ENCODE peak calls at places on chromosomes 1 and 21, in seven cellular contexts. One of them, this sample, is unnamed.

GRCh38 chr1:207336559-207337467 is 15.3 kb downstream of the CD55 start:
- DNase-seq in neuronal stem cell: no peak
- DNase-seq in IMR-90: peak; percentile 90
- DNase-seq in H1: no peak
- DNase-seq in mesendoderm: no peak
- DNase-seq in H9: no peak
- DNase-seq in mesenchymal stem cell: peak; percentile 92
- DNase-seq in this sample: peak; percentile 73

GRCh38 chr1:110337704-110338199 is 1.4 kb upstream of the RBM15 start:
- DNase-seq in H9: peak; percentile 56
- DNase-seq in H1: no peak
- DNase-seq in IMR-90: no peak
- DNase-seq in mesenchymal stem cell: no peak
- DNase-seq in neuronal stem cell: peak; percentile 38
- DNase-seq in mesendoderm: peak; percentile 77
- DNase-seq in this sample: no peak

GRCh38 chr1:6262570-6263420 is 1.9 kb upstream of the GPR153 start:
- DNase-seq in mesendoderm: no peak
- DNase-seq in IMR-90: no peak
- DNase-seq in H1: no peak
- DNase-seq in neuronal stem cell: no peak
- DNase-seq in mesenchymal stem cell: peak; percentile 32
- DNase-seq in H9: no peak
- DNase-seq in this sample: no peak

GRCh38 chr1:115771847-115772457 is 3.4 kb upstream of the CASQ2 start:
- DNase-seq in neuronal stem cell: peak; percentile 76
- DNase-seq in IMR-90: peak; percentile 80
- DNase-seq in H9: peak; percentile 88
- DNase-seq in H1: peak; percentile 53
- DNase-seq in mesenchymal stem cell: peak; percentile 88
- DNase-seq in mesendoderm: peak; percentile 97
- DNase-seq in this sample: peak; percentile 95

GRCh38 chr1:72285074-72285425 is 2.7 kb upstream of the NEGR1 start:
- DNase-seq in mesendoderm: no peak
- DNase-seq in H1: no peak
- DNase-seq in H9: no peak
- DNase-seq in mesenchymal stem cell: no peak
- DNase-seq in neuronal stem cell: no peak
- DNase-seq in IMR-90: no peak
- DNase-seq in this sample: peak; percentile 81

GRCh38 chr1:225763815-225764548 is 13.6 kb upstream of the SRP9 start:
- DNase-seq in H1: no peak
- DNase-seq in mesendoderm: no peak
- DNase-seq in neuronal stem cell: no peak
- DNase-seq in IMR-90: peak; percentile 54
- DNase-seq in H9: no peak
- DNase-seq in mesenchymal stem cell: no peak
- DNase-seq in this sample: no peak

GRCh38 chr1:69710484-69710883 is 142.8 kb downstream of the LRRC7 start:
- DNase-seq in neuronal stem cell: no peak
- DNase-seq in H9: no peak
- DNase-seq in mesenchymal stem cell: no peak
- DNase-seq in IMR-90: no peak
- DNase-seq in H1: no peak
- DNase-seq in mesendoderm: no peak
- DNase-seq in this sample: no peak

GRCh38 chr1:113812661-113813135 is 422 bp upstream of the RSBN1 start:
- DNase-seq in H9: no peak
- DNase-seq in IMR-90: no peak
- DNase-seq in mesenchymal stem cell: no peak
- DNase-seq in mesendoderm: peak; percentile 63
- DNase-seq in neuronal stem cell: no peak
- DNase-seq in H1: no peak
- DNase-seq in this sample: no peak

GRCh38 chr1:115505157-115505571 is 136.6 kb upstream of the VANGL1 start:
- DNase-seq in H9: no peak
- DNase-seq in mesenchymal stem cell: no peak
- DNase-seq in neuronal stem cell: no peak
- DNase-seq in mesendoderm: no peak
- DNase-seq in H1: no peak
- DNase-seq in IMR-90: peak; percentile 21
- DNase-seq in this sample: no peak

GRCh38 chr1:9455487-9456237 is 83.6 kb upstream of the SLC25A33 start:
- DNase-seq in H9: peak; percentile 92
- DNase-seq in neuronal stem cell: peak; percentile 67
- DNase-seq in mesendoderm: peak; percentile 90
- DNase-seq in IMR-90: peak; percentile 56
- DNase-seq in mesenchymal stem cell: peak; percentile 70
- DNase-seq in H1: peak; percentile 54
- DNase-seq in this sample: peak; percentile 36

GRCh38 chr1:91148641-91149069 is 126.8 kb upstream of the ZNF644 start:
- DNase-seq in mesenchymal stem cell: peak; percentile 8
- DNase-seq in H9: no peak
- DNase-seq in neuronal stem cell: no peak
- DNase-seq in mesendoderm: peak; percentile 32
- DNase-seq in H1: no peak
- DNase-seq in IMR-90: no peak
- DNase-seq in this sample: no peak

GRCh38 chr1:14267991-14268390 is 330.5 kb upstream of the KAZN start:
- DNase-seq in IMR-90: no peak
- DNase-seq in mesendoderm: no peak
- DNase-seq in mesenchymal stem cell: no peak
- DNase-seq in H1: no peak
- DNase-seq in H9: no peak
- DNase-seq in neuronal stem cell: no peak
- DNase-seq in this sample: peak; percentile 15

GRCh38 chr1:39639333-39640130 is at the start of gene HEYL:
- DNase-seq in H1: peak; percentile 44
- DNase-seq in IMR-90: peak; percentile 19
- DNase-seq in neuronal stem cell: peak; percentile 70
- DNase-seq in H9: peak; percentile 92
- DNase-seq in mesendoderm: peak; percentile 87
- DNase-seq in mesenchymal stem cell: peak; percentile 74
- DNase-seq in this sample: peak; percentile 32

GRCh38 chr1:100358210-100358609 is 5.9 kb downstream of the CDC14A start:
- DNase-seq in mesenchymal stem cell: peak; percentile 17
- DNase-seq in IMR-90: no peak
- DNase-seq in neuronal stem cell: no peak
- DNase-seq in H1: no peak
- DNase-seq in H9: no peak
- DNase-seq in mesendoderm: peak; percentile 29
- DNase-seq in this sample: no peak

GRCh38 chr1:212664409-212665199 is 35.0 kb downstream of the BATF3 start:
- DNase-seq in IMR-90: no peak
- DNase-seq in mesendoderm: no peak
- DNase-seq in H1: no peak
- DNase-seq in H9: peak; percentile 3
- DNase-seq in neuronal stem cell: no peak
- DNase-seq in mesenchymal stem cell: no peak
- DNase-seq in this sample: no peak
- H3K9ac ChIP-seq in IMR-90: no peak overlapping the region
- H3K9ac ChIP-seq in mesendoderm: no peak overlapping the region
- H3K9ac ChIP-seq in H1: no peak overlapping the region
- H3K9ac ChIP-seq in H9: no peak overlapping the region
- H3K9ac ChIP-seq in neuronal stem cell: no peak overlapping the region
- H3K9ac ChIP-seq in mesenchymal stem cell: peak overlapping the region; percentile 92
- H3K9ac ChIP-seq in this sample: no peak overlapping the region

GRCh38 chr21:46500224-46500861 is 41.7 kb downstream of the DIP2A start:
- DNase-seq in mesenchymal stem cell: peak; percentile 50
- DNase-seq in IMR-90: peak; percentile 40
- DNase-seq in H9: no peak
- DNase-seq in H1: no peak
- DNase-seq in neuronal stem cell: no peak
- DNase-seq in mesendoderm: no peak
- DNase-seq in this sample: no peak

GRCh38 chr21:46507562-46507961 is 48.9 kb downstream of the DIP2A start:
- DNase-seq in neuronal stem cell: no peak
- DNase-seq in H9: no peak
- DNase-seq in H1: no peak
- DNase-seq in mesendoderm: no peak
- DNase-seq in mesenchymal stem cell: no peak
- DNase-seq in IMR-90: no peak
- DNase-seq in this sample: no peak

GRCh38 chr21:46509760-46510159 is 51.1 kb downstream of the DIP2A start:
- DNase-seq in mesenchymal stem cell: peak; percentile 14
- DNase-seq in H1: no peak
- DNase-seq in IMR-90: peak; percentile 81
- DNase-seq in H9: no peak
- DNase-seq in mesendoderm: no peak
- DNase-seq in neuronal stem cell: no peak
- DNase-seq in this sample: no peak

GRCh38 chr21:46503922-46504539 is 45.3 kb downstream of the DIP2A start:
- DNase-seq in H9: no peak
- DNase-seq in mesenchymal stem cell: no peak
- DNase-seq in neuronal stem cell: no peak
- DNase-seq in IMR-90: no peak
- DNase-seq in mesendoderm: no peak
- DNase-seq in H1: no peak
- DNase-seq in this sample: no peak

GRCh38 chr21:46504681-46505080 is 46.0 kb downstream of the DIP2A start:
- DNase-seq in mesendoderm: no peak
- DNase-seq in mesenchymal stem cell: no peak
- DNase-seq in H9: no peak
- DNase-seq in neuronal stem cell: no peak
- DNase-seq in H1: no peak
- DNase-seq in IMR-90: no peak
- DNase-seq in this sample: no peak
- H2BK120ac ChIP-seq in mesendoderm: no peak overlapping the region
- H2BK120ac ChIP-seq in mesenchymal stem cell: no peak overlapping the region
- H2BK120ac ChIP-seq in H9: no peak overlapping the region
- H2BK120ac ChIP-seq in neuronal stem cell: no peak overlapping the region
- H2BK120ac ChIP-seq in H1: no peak overlapping the region
- H2BK120ac ChIP-seq in IMR-90: no peak overlapping the region
- H2BK120ac ChIP-seq in this sample: no peak overlapping the region

DNA sequence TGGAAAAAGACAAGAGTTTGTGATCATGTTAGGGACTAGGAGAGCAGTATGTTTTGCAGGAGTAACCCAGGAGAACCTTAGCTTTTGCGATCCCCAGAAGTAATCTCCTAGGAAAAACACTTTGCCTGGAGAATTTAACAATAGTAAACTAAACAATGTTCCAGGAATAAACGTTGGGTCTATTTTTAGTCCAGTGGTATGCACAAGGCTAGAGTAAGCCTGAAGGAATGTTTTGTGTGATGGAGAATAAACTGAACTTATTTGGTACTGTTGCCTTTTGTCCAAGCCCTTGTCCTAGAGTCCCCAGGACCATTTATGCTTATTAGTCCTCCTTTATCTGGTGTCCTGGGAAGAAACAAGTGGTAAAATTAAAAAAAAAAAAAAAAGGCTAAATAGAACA is 28.7 kb upstream of the RGS5 start:
- DNase-seq in neuronal stem cell: no peak
- DNase-seq in mesenchymal stem cell: peak; percentile 66
- DNase-seq in H1: no peak
- DNase-seq in mesendoderm: no peak
- DNase-seq in H9: no peak
- DNase-seq in IMR-90: peak; percentile 75
- DNase-seq in this sample: no peak
- H3K23ac ChIP-seq in neuronal stem cell: no peak overlapping the region
- H3K23ac ChIP-seq in mesenchymal stem cell: no peak overlapping the region
- H3K23ac ChIP-seq in H1: no peak overlapping the region
- H3K23ac ChIP-seq in mesendoderm: no peak overlapping the region
- H3K23ac ChIP-seq in H9: no peak overlapping the region
- H3K23ac ChIP-seq in IMR-90: peak overlapping the region; percentile 54
- H3K23ac ChIP-seq in this sample: no peak overlapping the region

GRCh38 chr1:55212349-55213028 is 2.7 kb downstream of the USP24 start:
- DNase-seq in IMR-90: no peak
- DNase-seq in H9: no peak
- DNase-seq in mesendoderm: no peak
- DNase-seq in neuronal stem cell: no peak
- DNase-seq in mesenchymal stem cell: no peak
- DNase-seq in H1: no peak
- DNase-seq in this sample: no peak

GRCh38 chr1:55210990-55211389 is 4.2 kb downstream of the USP24 start:
- DNase-seq in neuronal stem cell: no peak
- DNase-seq in mesenchymal stem cell: no peak
- DNase-seq in H1: no peak
- DNase-seq in IMR-90: no peak
- DNase-seq in mesendoderm: no peak
- DNase-seq in H9: no peak
- DNase-seq in this sample: no peak

GRCh38 chr1:55213029-55213884 is 1.9 kb downstream of the USP24 start:
- DNase-seq in H9: no peak
- DNase-seq in H1: no peak
- DNase-seq in neuronal stem cell: no peak
- DNase-seq in mesenchymal stem cell: no peak
- DNase-seq in IMR-90: no peak
- DNase-seq in mesendoderm: no peak
- DNase-seq in this sample: no peak

GRCh38 chr1:55211909-55212308 is 3.3 kb downstream of the USP24 start:
- DNase-seq in neuronal stem cell: no peak
- DNase-seq in IMR-90: no peak
- DNase-seq in H9: no peak
- DNase-seq in H1: no peak
- DNase-seq in mesenchymal stem cell: no peak
- DNase-seq in mesendoderm: no peak
- DNase-seq in this sample: no peak

DNA sequence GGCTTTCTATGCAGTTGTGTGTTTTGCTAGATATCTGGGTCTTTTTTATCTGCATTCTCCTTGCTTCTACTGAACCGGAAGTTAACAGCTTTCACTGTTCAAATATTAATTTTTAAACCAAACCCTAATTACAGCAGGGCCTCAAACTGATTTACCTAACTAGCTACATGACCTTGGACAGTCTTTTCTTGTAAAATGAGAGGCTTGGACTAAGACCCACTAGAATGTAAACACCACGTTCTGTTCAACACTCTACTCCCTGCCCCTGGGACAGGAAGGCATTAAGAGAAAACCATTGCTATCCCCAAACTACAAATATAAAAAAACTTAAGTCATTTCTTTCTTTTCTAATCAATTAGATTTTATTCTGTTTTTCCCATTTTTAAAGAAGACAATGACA is 3.7 kb downstream of the USP24 start:
- DNase-seq in IMR-90: peak; percentile 44
- DNase-seq in mesendoderm: no peak
- DNase-seq in mesenchymal stem cell: peak; percentile 47
- DNase-seq in H9: no peak
- DNase-seq in H1: no peak
- DNase-seq in neuronal stem cell: no peak
- DNase-seq in this sample: no peak
- H3K9ac ChIP-seq in IMR-90: no peak overlapping the region
- H3K9ac ChIP-seq in mesendoderm: no peak overlapping the region
- H3K9ac ChIP-seq in mesenchymal stem cell: peak overlapping the region; percentile 8
- H3K9ac ChIP-seq in H9: no peak overlapping the region
- H3K9ac ChIP-seq in H1: no peak overlapping the region
- H3K9ac ChIP-seq in neuronal stem cell: no peak overlapping the region
- H3K9ac ChIP-seq in this sample: no peak overlapping the region

DNA sequence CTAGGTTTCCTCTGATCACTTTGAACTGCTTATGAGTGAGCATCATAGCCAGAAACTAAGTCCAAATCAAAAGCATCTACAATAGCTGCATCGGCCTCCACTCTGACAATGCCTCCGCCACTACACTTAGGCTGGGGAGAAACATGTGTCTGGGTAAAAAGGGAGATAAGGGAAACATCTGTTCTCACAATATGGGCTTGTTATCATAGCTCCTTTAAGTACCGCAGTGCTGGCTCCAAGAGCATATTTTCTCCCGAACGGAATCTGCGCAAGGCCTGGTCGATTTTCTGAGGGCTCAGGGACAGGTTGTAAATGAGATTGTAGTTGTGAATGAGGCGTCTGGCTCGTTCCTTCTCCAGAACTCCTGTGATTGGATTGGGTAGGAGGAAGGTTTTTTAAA is 63.9 kb upstream of the CYP2J2 start:
- DNase-seq in mesendoderm: no peak
- DNase-seq in neuronal stem cell: no peak
- DNase-seq in mesenchymal stem cell: no peak
- DNase-seq in H1: no peak
- DNase-seq in IMR-90: no peak
- DNase-seq in H9: no peak
- DNase-seq in this sample: peak; percentile 76
- H2BK120ac ChIP-seq in mesendoderm: no peak overlapping the region
- H2BK120ac ChIP-seq in neuronal stem cell: no peak overlapping the region
- H2BK120ac ChIP-seq in mesenchymal stem cell: no peak overlapping the region
- H2BK120ac ChIP-seq in H1: no peak overlapping the region
- H2BK120ac ChIP-seq in IMR-90: no peak overlapping the region
- H2BK120ac ChIP-seq in H9: no peak overlapping the region
- H2BK120ac ChIP-seq in this sample: no peak overlapping the region

This sample was measured in trophoblast cell.